ENCODE peak calls at places on chromosomes 3 and 15, in five cellular contexts. One of them, this sample, is unnamed. For H3K4me1, the result is how much of the 10 kb centered on the place peaks cover.

GRCh38 chr3:116005404-116005803 is 382.1 kb downstream of the GAP43 start:
- DNase-seq in aorta: no peak
- DNase-seq in mucosa of descending colon: peak
- DNase-seq in body of pancreas: peak
- DNase-seq in CD8-positive, alpha-beta memory T cell: no peak
- DNase-seq in this sample: no peak

GRCh38 chr3:172085557-172085895 is 46.1 kb downstream of the FNDC3B start:
- DNase-seq in aorta: no peak
- DNase-seq in mucosa of descending colon: no peak
- DNase-seq in body of pancreas: no peak
- DNase-seq in CD8-positive, alpha-beta memory T cell: no peak
- DNase-seq in this sample: no peak

GRCh38 chr3:171334465-171334811 is 125.8 kb downstream of the TNIK start:
- DNase-seq in aorta: no peak
- DNase-seq in mucosa of descending colon: no peak
- DNase-seq in body of pancreas: peak
- DNase-seq in CD8-positive, alpha-beta memory T cell: no peak
- DNase-seq in this sample: peak

GRCh38 chr15:60184579-60184978 is 180.5 kb downstream of the FOXB1 start:
- DNase-seq in aorta: no peak
- DNase-seq in mucosa of descending colon: no peak
- DNase-seq in body of pancreas: no peak
- DNase-seq in CD8-positive, alpha-beta memory T cell: no peak
- DNase-seq in this sample: no peak

GRCh38 chr15:75227663-75228280 is 26.1 kb downstream of the C15orf39 start:
- DNase-seq in aorta: no peak
- DNase-seq in mucosa of descending colon: no peak
- DNase-seq in body of pancreas: no peak
- DNase-seq in CD8-positive, alpha-beta memory T cell: no peak
- DNase-seq in this sample: no peak

GRCh38 chr3:127370906-127371305 is 83.1 kb upstream of the PRR20G start:
- DNase-seq in aorta: no peak
- DNase-seq in mucosa of descending colon: no peak
- DNase-seq in body of pancreas: no peak
- DNase-seq in CD8-positive, alpha-beta memory T cell: no peak
- DNase-seq in this sample: no peak

GRCh38 chr3:117059054-117059989 is 349.7 kb downstream of the TUSC7 start:
- DNase-seq in aorta: no peak
- DNase-seq in mucosa of descending colon: no peak
- DNase-seq in body of pancreas: no peak
- DNase-seq in CD8-positive, alpha-beta memory T cell: no peak
- DNase-seq in this sample: no peak

GRCh38 chr15:29925227-29926082 is 103.2 kb upstream of the TJP1 start:
- DNase-seq in aorta: peak
- DNase-seq in mucosa of descending colon: peak
- DNase-seq in body of pancreas: peak
- DNase-seq in CD8-positive, alpha-beta memory T cell: peak
- DNase-seq in this sample: peak

GRCh38 chr15:74826372-74826819 is at the start of gene CPLX3:
- DNase-seq in aorta: peak
- DNase-seq in mucosa of descending colon: no peak
- DNase-seq in body of pancreas: peak
- DNase-seq in CD8-positive, alpha-beta memory T cell: peak
- DNase-seq in this sample: peak

GRCh38 chr3:58084788-58085543 is 76.7 kb downstream of the FLNB start:
- DNase-seq in aorta: no peak
- DNase-seq in mucosa of descending colon: no peak
- DNase-seq in body of pancreas: no peak
- DNase-seq in CD8-positive, alpha-beta memory T cell: no peak
- DNase-seq in this sample: no peak

GRCh38 chr15:39266882-39267281 is 314.0 kb upstream of the THBS1 start:
- DNase-seq in aorta: no peak
- DNase-seq in mucosa of descending colon: no peak
- DNase-seq in body of pancreas: no peak
- DNase-seq in CD8-positive, alpha-beta memory T cell: no peak
- DNase-seq in this sample: no peak

GRCh38 chr15:78018968-78019644 is 58.4 kb downstream of the TBC1D2B start:
- DNase-seq in aorta: no peak
- DNase-seq in mucosa of descending colon: no peak
- DNase-seq in body of pancreas: no peak
- DNase-seq in CD8-positive, alpha-beta memory T cell: peak
- DNase-seq in this sample: no peak

GRCh38 chr3:149653564-149653963 is 4.3 kb downstream of the WWTR1 start:
- DNase-seq in aorta: no peak
- DNase-seq in mucosa of descending colon: no peak
- DNase-seq in body of pancreas: no peak
- DNase-seq in CD8-positive, alpha-beta memory T cell: no peak
- DNase-seq in this sample: no peak

GRCh38 chr15:92906563-92907081 is 6.5 kb downstream of the CHD2 start:
- DNase-seq in aorta: no peak
- DNase-seq in mucosa of descending colon: no peak
- DNase-seq in body of pancreas: no peak
- DNase-seq in CD8-positive, alpha-beta memory T cell: peak
- DNase-seq in this sample: no peak
- H3K4me1 ChIP-seq in aorta: under half
- H3K4me1 ChIP-seq in mucosa of descending colon: under half
- H3K4me1 ChIP-seq in body of pancreas: half or more
- H3K4me1 ChIP-seq in CD8-positive, alpha-beta memory T cell: half or more
- H3K4me1 ChIP-seq in this sample: half or more

GRCh38 chr3:50321146-50321843 is 1.2 kb downstream of the HYAL2 start:
- DNase-seq in aorta: peak
- DNase-seq in mucosa of descending colon: peak
- DNase-seq in body of pancreas: peak
- DNase-seq in CD8-positive, alpha-beta memory T cell: peak
- DNase-seq in this sample: peak
- H3K4me1 ChIP-seq in aorta: under half
- H3K4me1 ChIP-seq in mucosa of descending colon: half or more
- H3K4me1 ChIP-seq in body of pancreas: half or more
- H3K4me1 ChIP-seq in CD8-positive, alpha-beta memory T cell: under half
- H3K4me1 ChIP-seq in this sample: half or more

DNA sequence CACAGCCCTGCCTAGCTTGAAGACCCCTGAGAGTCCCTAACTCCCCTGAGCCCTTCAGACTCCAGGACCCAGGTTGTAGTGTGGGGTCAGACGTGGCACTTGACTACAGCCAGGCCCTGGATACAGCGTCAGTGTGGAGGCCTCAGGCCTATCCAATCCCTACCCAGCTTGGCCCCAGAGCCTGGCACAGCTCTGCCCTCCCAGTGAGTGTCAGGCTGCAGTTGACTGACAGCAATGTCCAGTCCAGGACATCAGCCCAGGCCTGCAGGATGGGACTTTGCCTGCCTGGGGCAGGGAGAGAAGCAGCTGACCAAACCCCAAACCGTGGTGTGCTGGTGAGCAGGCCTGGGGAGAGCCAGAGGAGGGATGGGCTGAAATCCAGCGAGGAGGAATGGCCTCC is 27.3 kb downstream of the KLF13 start:
- DNase-seq in aorta: no peak
- DNase-seq in mucosa of descending colon: peak
- DNase-seq in body of pancreas: peak
- DNase-seq in CD8-positive, alpha-beta memory T cell: no peak
- DNase-seq in this sample: no peak
- H3K4me1 ChIP-seq in aorta: under half
- H3K4me1 ChIP-seq in mucosa of descending colon: half or more
- H3K4me1 ChIP-seq in body of pancreas: half or more
- H3K4me1 ChIP-seq in CD8-positive, alpha-beta memory T cell: half or more
- H3K4me1 ChIP-seq in this sample: half or more

DNA sequence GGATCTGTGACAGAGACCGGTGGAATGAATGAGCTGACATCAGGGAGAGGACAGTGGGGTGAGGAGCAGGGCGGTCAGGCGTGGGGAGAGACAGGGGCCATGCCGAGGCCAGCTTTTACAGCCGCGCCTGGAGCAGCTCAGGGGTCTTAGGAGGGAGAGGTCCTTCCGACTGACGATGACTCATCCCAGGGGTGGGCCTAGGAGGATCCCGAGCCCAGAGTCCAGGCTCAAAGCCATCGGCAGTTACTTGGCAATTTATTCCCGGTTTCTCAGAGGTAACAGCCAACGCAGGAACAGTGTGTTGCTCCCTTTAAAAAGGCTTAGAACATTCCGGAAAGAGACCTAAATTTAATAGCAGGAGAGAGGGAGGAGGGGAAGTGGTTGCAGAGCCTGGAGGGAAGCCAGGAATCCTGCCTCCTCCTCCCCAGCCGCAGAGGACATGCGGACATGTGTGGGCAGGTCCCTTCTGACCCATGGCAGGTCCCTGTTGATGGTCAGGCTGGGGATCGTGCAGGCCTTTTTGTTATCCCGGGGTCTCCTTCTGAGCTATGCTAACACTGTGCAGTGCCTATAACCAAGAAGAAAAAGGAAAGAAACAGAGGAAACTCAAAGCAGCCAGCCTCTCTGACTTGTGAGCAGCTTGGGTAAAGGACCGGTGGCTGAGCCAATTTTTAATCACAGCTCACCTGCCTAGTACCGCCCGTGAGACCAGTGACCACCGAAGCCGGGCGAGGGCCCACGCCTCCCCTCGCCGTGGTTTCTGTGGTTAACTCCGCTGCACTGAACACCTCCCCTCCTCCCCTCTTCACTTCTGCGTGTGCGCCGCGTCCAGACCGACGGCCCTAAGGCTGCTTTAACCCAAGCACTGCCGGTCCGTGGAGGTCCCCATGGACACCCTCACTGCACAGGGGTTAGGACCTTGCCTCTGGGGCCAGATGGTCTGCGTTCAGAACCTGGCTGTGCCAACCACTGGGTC is 392.4 kb upstream of the PROK2 start:
- DNase-seq in aorta: peak
- DNase-seq in mucosa of descending colon: no peak
- DNase-seq in body of pancreas: peak
- DNase-seq in CD8-positive, alpha-beta memory T cell: no peak
- DNase-seq in this sample: peak
- H3K4me1 ChIP-seq in aorta: under half
- H3K4me1 ChIP-seq in mucosa of descending colon: under half
- H3K4me1 ChIP-seq in body of pancreas: under half
- H3K4me1 ChIP-seq in CD8-positive, alpha-beta memory T cell: under half
- H3K4me1 ChIP-seq in this sample: under half

DNA sequence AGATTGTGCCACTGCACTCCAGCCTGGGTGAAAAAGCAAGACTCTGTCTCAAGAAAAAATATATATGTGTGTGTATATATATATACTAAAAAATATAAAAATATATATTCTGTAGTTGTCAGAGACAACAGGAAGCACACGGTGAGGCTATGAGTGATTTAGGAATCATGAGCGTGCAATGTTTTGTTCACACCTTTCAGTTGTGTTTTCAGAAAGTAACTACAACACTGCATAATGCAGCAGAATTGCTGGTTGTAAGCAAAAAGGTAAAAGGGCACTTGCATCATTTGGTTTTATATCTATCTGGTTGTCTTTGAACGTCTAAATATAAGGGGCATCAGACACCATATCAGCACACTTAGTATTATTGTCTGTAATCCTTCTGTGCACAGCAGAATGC is 44.7 kb downstream of the CCR3 start:
- DNase-seq in aorta: no peak
- DNase-seq in mucosa of descending colon: no peak
- DNase-seq in body of pancreas: no peak
- DNase-seq in CD8-positive, alpha-beta memory T cell: no peak
- DNase-seq in this sample: no peak
- H3K4me1 ChIP-seq in aorta: under half
- H3K4me1 ChIP-seq in mucosa of descending colon: under half
- H3K4me1 ChIP-seq in body of pancreas: under half
- H3K4me1 ChIP-seq in CD8-positive, alpha-beta memory T cell: half or more
- H3K4me1 ChIP-seq in this sample: under half

DNA sequence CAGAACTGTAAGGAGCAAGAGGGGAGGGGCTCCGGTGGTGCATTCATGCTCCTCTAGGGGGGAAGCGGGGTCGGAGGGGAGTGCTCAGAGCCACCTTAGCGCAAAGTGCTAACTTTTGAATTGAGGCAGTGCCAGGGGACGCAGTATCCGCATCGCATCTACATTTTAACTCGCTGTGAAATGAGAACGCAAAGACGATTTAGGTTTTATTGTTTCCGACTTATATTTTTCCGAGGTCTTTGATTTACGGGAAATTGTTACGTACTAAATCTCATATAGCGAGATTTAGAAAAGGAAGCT is 212 bp downstream of the TCAIM start:
- DNase-seq in aorta: no peak
- DNase-seq in mucosa of descending colon: no peak
- DNase-seq in body of pancreas: no peak
- DNase-seq in CD8-positive, alpha-beta memory T cell: no peak
- DNase-seq in this sample: no peak
- H3K4me1 ChIP-seq in aorta: under half
- H3K4me1 ChIP-seq in mucosa of descending colon: under half
- H3K4me1 ChIP-seq in body of pancreas: under half
- H3K4me1 ChIP-seq in CD8-positive, alpha-beta memory T cell: under half
- H3K4me1 ChIP-seq in this sample: under half

GRCh38 chr3:155360281-155360680 is 66.8 kb upstream of the STRIT1 start:
- DNase-seq in aorta: no peak
- DNase-seq in mucosa of descending colon: no peak
- DNase-seq in body of pancreas: no peak
- DNase-seq in CD8-positive, alpha-beta memory T cell: no peak
- DNase-seq in this sample: no peak
- H3K4me1 ChIP-seq in aorta: under half
- H3K4me1 ChIP-seq in mucosa of descending colon: under half
- H3K4me1 ChIP-seq in body of pancreas: under half
- H3K4me1 ChIP-seq in CD8-positive, alpha-beta memory T cell: under half
- H3K4me1 ChIP-seq in this sample: under half

DNA sequence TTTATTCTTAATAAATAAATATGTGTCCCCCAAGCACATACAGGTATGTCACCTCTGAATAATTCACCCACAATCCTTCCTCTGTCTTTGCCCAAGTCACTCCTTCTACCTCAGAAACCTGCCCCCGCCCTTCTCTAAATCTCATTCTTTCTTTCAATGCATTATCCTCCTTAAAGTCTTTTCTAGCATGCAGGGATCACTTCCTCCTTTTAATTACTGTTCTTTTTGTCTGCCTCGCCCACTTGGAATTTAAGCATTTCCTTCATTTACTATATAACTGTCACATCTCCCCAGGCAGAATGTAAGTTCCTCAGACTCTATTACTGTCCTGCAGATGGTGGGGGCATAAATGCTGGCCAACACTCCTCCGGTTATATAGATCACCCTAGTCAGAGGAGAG is 7.8 kb downstream of the CCDC80 start:
- DNase-seq in aorta: no peak
- DNase-seq in mucosa of descending colon: no peak
- DNase-seq in body of pancreas: no peak
- DNase-seq in CD8-positive, alpha-beta memory T cell: no peak
- DNase-seq in this sample: no peak
- H3K4me1 ChIP-seq in aorta: under half
- H3K4me1 ChIP-seq in mucosa of descending colon: under half
- H3K4me1 ChIP-seq in body of pancreas: under half
- H3K4me1 ChIP-seq in CD8-positive, alpha-beta memory T cell: under half
- H3K4me1 ChIP-seq in this sample: half or more

DNA sequence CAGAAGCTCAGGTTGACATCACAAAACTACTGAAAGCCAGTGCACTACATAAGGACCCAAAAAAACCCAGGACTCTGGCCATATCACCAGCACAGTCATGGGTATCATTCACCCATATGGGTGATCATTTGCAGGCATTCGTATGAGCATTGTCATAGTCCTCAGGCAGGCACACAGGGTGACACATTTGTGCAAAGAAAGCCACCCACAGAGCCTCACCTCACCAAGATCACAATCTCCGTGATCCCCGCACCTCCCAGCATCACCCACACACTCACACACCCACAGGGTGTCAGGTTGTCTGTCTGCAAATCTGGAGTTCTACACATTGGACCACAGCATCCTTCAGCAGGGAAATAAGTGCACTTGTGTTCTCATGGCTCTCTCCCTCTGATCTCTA is 166.0 kb upstream of the LPP start:
- DNase-seq in aorta: no peak
- DNase-seq in mucosa of descending colon: no peak
- DNase-seq in body of pancreas: no peak
- DNase-seq in CD8-positive, alpha-beta memory T cell: no peak
- DNase-seq in this sample: no peak
- H3K4me1 ChIP-seq in aorta: under half
- H3K4me1 ChIP-seq in mucosa of descending colon: under half
- H3K4me1 ChIP-seq in body of pancreas: under half
- H3K4me1 ChIP-seq in CD8-positive, alpha-beta memory T cell: under half
- H3K4me1 ChIP-seq in this sample: under half

GRCh38 chr3:123341871-123342630 is 106.8 kb downstream of the ADCY5 start:
- DNase-seq in aorta: peak
- DNase-seq in mucosa of descending colon: no peak
- DNase-seq in body of pancreas: no peak
- DNase-seq in CD8-positive, alpha-beta memory T cell: no peak
- DNase-seq in this sample: no peak
- H3K4me1 ChIP-seq in aorta: under half
- H3K4me1 ChIP-seq in mucosa of descending colon: under half
- H3K4me1 ChIP-seq in body of pancreas: under half
- H3K4me1 ChIP-seq in CD8-positive, alpha-beta memory T cell: under half
- H3K4me1 ChIP-seq in this sample: half or more

This sample was measured in stomach.